ENCODE peak calls at places on chromosomes 13 and 19, in seven cellular contexts. G is psoas muscle, H is A549, I is Peyer's patch, Y is lower lobe of right lung, P is transverse colon, N is brain microvascular endothelial cell. L is an unnamed sample.

GRCh38 chr13:33139186-33139585 is 123.0 kb downstream of the KL start:
- DNase-seq in P (peak; percentile 42), Y (no peak), I (no peak), G (peak; percentile 56), H (no peak), N (no peak), L (no peak)

GRCh38 chr13:84097148-84097547 is 214.9 kb upstream of the SLITRK1 start:
- DNase-seq in H (no peak), Y (no peak), I (no peak), N (no peak), G (no peak), P (no peak), L (no peak)

GRCh38 chr19:36215276-36216171 is 618 bp downstream of the ZNF146 start:
- DNase-seq in P (peak; percentile 9), I (peak; percentile 24), G (no peak), N (peak; percentile 50), H (peak; percentile 57), Y (no peak), L (peak; percentile 35)

GRCh38 chr13:29849071-29849541 is 1.3 kb downstream of the UBL3 start:
- DNase-seq in N (peak; percentile 17), P (peak; percentile 31), H (no peak), G (no peak), I (peak; percentile 34), Y (no peak), L (peak; percentile 39)

GRCh38 chr13:23339225-23339624 is 94.3 kb downstream of the SACS start:
- DNase-seq in N (no peak), I (no peak), Y (no peak), G (no peak), P (no peak), H (no peak), L (no peak)

GRCh38 chr19:53394522-53394973 is 401 bp upstream of the ZNF765 start:
- DNase-seq in I (no peak), N (no peak), G (peak; percentile 75), H (no peak), P (peak; percentile 28), Y (peak; percentile 66), L (peak; percentile 62)

GRCh38 chr19:8423821-8424223 is 10.7 kb downstream of the MARCHF2 start:
- DNase-seq in Y (peak; percentile 86), N (peak; percentile 97), P (peak; percentile 84), H (peak; percentile 67), G (peak; percentile 94), I (peak; percentile 56), L (peak; percentile 99)

GRCh38 chr19:13668964-13669363 is 95.4 kb upstream of the MRI1 start:
- DNase-seq in I (no peak), P (no peak), N (no peak), Y (no peak), H (no peak), G (no peak), L (no peak)

GRCh38 chr19:58451358-58452101 is at the start of gene ZNF324B:
- DNase-seq in G (peak; percentile 98), Y (peak; percentile 98), I (peak; percentile 97), H (peak; percentile 98), P (peak; percentile 96), N (peak; percentile 95), L (peak; percentile 93)

GRCh38 chr13:26498524-26499208 is 58.8 kb upstream of the WASF3 start:
- DNase-seq in I (no peak), P (no peak), Y (no peak), H (no peak), G (no peak), N (peak; percentile 42), L (peak; percentile 47)

GRCh38 chr19:34482380-34483250 is 1.1 kb downstream of the WTIP start:
- DNase-seq in N (no peak), Y (no peak), H (peak; percentile 59), I (no peak), P (no peak), G (no peak), L (peak; percentile 36)

GRCh38 chr19:34487651-34488051 is 6.1 kb downstream of the WTIP start:
- DNase-seq in Y (no peak), G (no peak), N (no peak), P (no peak), I (no peak), H (no peak), L (no peak)

GRCh38 chr19:34484328-34484727 is 2.8 kb downstream of the WTIP start:
- DNase-seq in P (no peak), I (no peak), N (no peak), Y (no peak), H (no peak), G (no peak), L (no peak)

GRCh38 chr19:34489175-34489574 is 7.6 kb downstream of the WTIP start:
- DNase-seq in Y (no peak), H (no peak), N (no peak), I (no peak), G (no peak), P (no peak), L (no peak)

DNA sequence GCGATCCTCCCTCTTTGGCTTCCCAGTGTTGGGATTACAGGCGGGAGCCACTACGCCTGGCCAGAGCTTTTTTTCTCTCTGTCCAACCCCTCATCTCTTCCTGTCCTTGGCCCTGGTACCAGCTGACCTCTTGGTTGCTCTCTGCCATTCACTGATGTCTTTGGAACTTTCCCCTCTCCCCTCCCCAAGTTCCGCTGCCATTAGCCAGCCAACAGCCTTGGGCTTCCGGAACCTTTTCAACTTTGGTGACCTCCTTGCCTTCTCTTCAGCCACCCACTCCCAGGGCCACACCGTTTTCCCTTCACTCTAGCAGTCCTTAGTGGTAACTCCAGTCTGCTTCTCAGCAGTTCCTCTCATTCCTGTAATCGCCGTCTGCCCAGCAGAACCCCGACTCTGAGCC is 4.3 kb downstream of the WTIP start:
- DNase-seq in P (no peak), I (no peak), N (no peak), H (no peak), G (no peak), Y (no peak), L (no peak)
- H3K4me3 ChIP-seq in P (no peak overlapping the region), I (no peak overlapping the region), N (no peak overlapping the region), H (no peak overlapping the region), G (no peak overlapping the region), Y (no peak overlapping the region), L (no peak overlapping the region)

GRCh38 chr13:46342538-46342937 is 44.5 kb downstream of the RUBCNL start:
- DNase-seq in P (no peak), H (no peak), G (no peak), Y (no peak), I (no peak), N (no peak), L (no peak)
- TF ChIP-seq CTCF in P (no peak), H (no peak), G (no peak), Y (no peak), I (no peak), N (peak; percentile 3), L (no peak)

DNA sequence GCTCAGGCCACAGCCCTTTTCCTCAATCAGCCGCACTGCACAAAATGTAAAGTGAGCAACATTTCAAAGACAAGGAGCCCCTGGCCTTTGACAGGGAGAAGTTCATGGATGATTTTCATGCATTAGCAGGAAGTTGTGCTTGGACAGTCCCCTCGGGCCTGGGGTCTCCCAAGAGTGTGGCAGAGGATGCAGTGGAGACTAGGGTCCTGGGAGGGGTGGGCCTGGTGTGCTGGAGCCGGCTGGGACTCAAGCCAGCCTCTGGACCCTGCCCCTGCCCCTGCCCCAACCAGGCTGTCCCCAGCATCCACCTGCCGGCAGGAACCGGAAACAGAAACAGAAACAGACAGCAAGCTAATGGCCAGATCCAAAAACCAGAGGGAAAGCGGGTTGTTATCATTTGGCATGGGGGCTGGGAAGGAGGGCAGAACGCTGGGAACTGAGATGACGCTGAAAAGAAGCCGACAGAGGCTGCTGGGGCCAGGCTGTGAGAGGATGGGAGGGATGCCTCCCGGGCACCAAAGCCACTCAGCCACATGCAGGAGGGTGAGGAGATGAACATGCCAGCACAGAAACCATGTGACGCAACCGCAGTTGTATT is 2.3 kb downstream of the GAS6 start:
- DNase-seq in H (no peak), G (peak; percentile 48), N (no peak), Y (peak; percentile 35), I (no peak), P (no peak), L (no peak)
- H3K4me3 ChIP-seq in H (no peak overlapping the region), G (peak overlapping the region; percentile 90), N (no peak overlapping the region), Y (peak overlapping the region; percentile 75), I (no peak overlapping the region), P (no peak overlapping the region), L (peak overlapping the region; percentile 87)

DNA sequence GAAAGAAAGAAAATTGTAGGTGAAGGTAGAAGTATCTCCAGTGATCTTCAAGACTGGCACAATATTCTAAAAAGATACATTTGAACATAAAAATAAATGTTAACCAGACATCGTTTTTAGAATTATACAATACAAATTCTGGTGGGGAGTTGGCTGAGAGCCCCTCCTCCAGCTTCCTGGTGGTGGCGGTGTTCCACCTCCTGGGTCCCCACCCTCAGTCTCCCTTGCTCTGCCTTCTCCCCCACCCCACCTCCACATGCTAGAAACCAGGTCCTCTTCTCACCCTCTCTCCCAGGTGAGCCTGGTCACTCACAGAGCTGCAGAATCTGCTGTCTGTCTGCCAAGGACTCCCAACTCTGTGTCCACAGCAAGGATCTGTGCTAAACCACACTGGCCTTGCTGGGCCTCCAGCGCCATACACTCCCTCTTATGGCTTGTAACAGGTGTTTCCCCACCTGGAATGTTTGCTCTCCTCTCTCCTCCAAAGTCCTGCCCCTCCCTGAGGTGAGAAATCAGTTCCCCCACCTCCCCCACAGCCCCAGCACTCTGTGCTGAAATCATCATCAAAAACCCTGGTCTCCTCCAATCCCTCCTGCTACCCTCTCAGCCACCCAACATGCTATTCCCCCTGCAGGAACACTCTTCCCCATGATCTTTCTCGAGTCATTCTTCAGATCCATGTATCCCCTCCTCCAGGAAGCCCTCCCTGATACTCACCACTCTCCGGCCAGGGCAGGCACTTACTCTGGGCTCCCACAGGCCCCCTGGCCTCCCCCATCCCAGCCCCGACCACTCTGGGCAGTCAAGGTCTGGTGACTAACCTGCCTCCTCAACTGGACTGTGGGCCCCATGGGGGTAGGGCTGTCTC is 20.5 kb upstream of the CYP2S1 start:
- DNase-seq in P (peak; percentile 44), Y (peak; percentile 50), I (no peak), G (no peak), H (no peak), N (no peak), L (no peak)
- TF ChIP-seq CTCF in P (no peak), Y (no peak), I (no peak), G (no peak), H (peak; percentile 40), N (no peak), L (no peak)

GRCh38 chr13:112106467-112107141 is 39.7 kb downstream of the SOX1 start:
- DNase-seq in G (no peak), I (no peak), P (no peak), H (no peak), Y (no peak), N (no peak), L (no peak)
- H3K4me3 ChIP-seq in G (no peak overlapping the region), I (no peak overlapping the region), P (no peak overlapping the region), H (no peak overlapping the region), Y (no peak overlapping the region), N (no peak overlapping the region), L (no peak overlapping the region)

L was measured in fibroblast of mammary gland.